ENCODE peak calls at places on chromosomes 11 and 22, in six cellular contexts. Z, K, H, L, I and X are unnamed samples.

GRCh38 chr11:127006311-127006710 is 5.7 kb upstream of the KIRREL3 start:
- DNase-seq in K (no peak), Z (no peak), L (no peak), I (no peak), H (no peak), X (no peak)

GRCh38 chr11:99098258-99098657 is 77.5 kb downstream of the CNTN5 start:
- DNase-seq in K (no peak), Z (no peak), L (no peak), I (no peak), H (no peak), X (no peak)

GRCh38 chr11:2909145-2909914 is 19.9 kb downstream of the PHLDA2 start:
- DNase-seq in L (no peak), K (no peak), I (no peak), H (peak), Z (no peak), X (no peak)

GRCh38 chr11:24496371-24496727 is 504 bp upstream of the LUZP2 start:
- DNase-seq in K (no peak), H (no peak), I (no peak), L (no peak), Z (no peak), X (no peak)

GRCh38 chr11:1336836-1337646 is 27.6 kb upstream of the TOLLIP start:
- DNase-seq in H (peak), L (no peak), K (peak), I (no peak), Z (peak), X (peak)

GRCh38 chr11:34825315-34825669 is 90.9 kb downstream of the APIP start:
- DNase-seq in Z (no peak), K (no peak), L (no peak), I (peak), H (no peak), X (no peak)

GRCh38 chr11:63520606-63521170 is 14.8 kb downstream of the LGALS12 start:
- DNase-seq in I (no peak), L (no peak), H (no peak), K (no peak), Z (no peak), X (no peak)

GRCh38 chr11:12167098-12167999 is 57.0 kb downstream of the MICAL2 start:
- DNase-seq in Z (no peak), I (peak), K (no peak), H (no peak), L (no peak), X (no peak)

GRCh38 chr11:31060880-31061279 is 308.7 kb downstream of the DCDC1 start:
- DNase-seq in I (no peak), H (no peak), K (peak), Z (no peak), L (no peak), X (no peak)

GRCh38 chr11:91804057-91804456 is 420.6 kb upstream of the FAT3 start:
- DNase-seq in Z (no peak), K (peak), H (peak), I (no peak), L (peak), X (no peak)

GRCh38 chr22:21734540-21735197 is 925 bp downstream of the YPEL1 start:
- DNase-seq in I (no peak), K (peak), L (no peak), H (no peak), Z (no peak), X (no peak)

GRCh38 chr22:46652081-46652929 is 32.1 kb downstream of the GRAMD4 start:
- DNase-seq in I (no peak), H (no peak), Z (no peak), L (no peak), K (no peak), X (no peak)

GRCh38 chr22:27810566-27810965 is 9.0 kb upstream of the MN1 start:
- DNase-seq in Z (no peak), K (peak), I (no peak), L (no peak), H (no peak), X (no peak)

GRCh38 chr11:59607703-59608454 is 7.7 kb downstream of the OSBP start:
- DNase-seq in H (no peak), Z (no peak), L (no peak), K (no peak), I (no peak), X (no peak)

GRCh38 chr11:112632866-112633505 is 328.2 kb upstream of the NCAM1 start:
- DNase-seq in I (peak), H (no peak), L (no peak), Z (no peak), K (no peak), X (no peak)

GRCh38 chr11:126202646-126203359 is 8.6 kb downstream of the RPUSD4 start:
- DNase-seq in L (no peak), Z (no peak), K (no peak), H (no peak), I (no peak), X (no peak)

GRCh38 chr11:7536102-7536501 is 22.3 kb downstream of the PPFIBP2 start:
- DNase-seq in K (peak), H (peak), L (no peak), Z (no peak), I (no peak), X (no peak)

GRCh38 chr22:30821863-30822215 is 127.2 kb downstream of the OSBP2 start:
- DNase-seq in L (no peak), H (no peak), Z (no peak), K (no peak), I (no peak), X (no peak)

GRCh38 chr11:72816404-72816990 is 2.3 kb downstream of the ATG16L2 start:
- DNase-seq in K (no peak), H (no peak), Z (no peak), L (no peak), I (no peak), X (no peak)
- TF ChIP-seq CTCF in K (no peak), H (no peak), Z (no peak), L (no peak), I (no peak), X (no peak)

GRCh38 chr11:19952101-19952605 is 208.1 kb downstream of the DBX1 start:
- DNase-seq in L (no peak), I (no peak), Z (no peak), K (no peak), H (no peak), X (no peak)

GRCh38 chr11:19955660-19956059 is 204.6 kb downstream of the DBX1 start:
- DNase-seq in Z (no peak), L (no peak), H (no peak), K (no peak), I (no peak), X (no peak)

GRCh38 chr11:19954899-19955298 is 205.4 kb downstream of the DBX1 start:
- DNase-seq in I (peak), H (no peak), Z (no peak), L (no peak), K (no peak), X (no peak)

GRCh38 chr11:19953342-19953741 is 206.9 kb downstream of the DBX1 start:
- DNase-seq in K (peak), H (peak), Z (no peak), I (peak), L (peak), X (no peak)

GRCh38 chr11:19953909-19954308 is 206.4 kb downstream of the DBX1 start:
- DNase-seq in K (peak), I (peak), H (no peak), Z (no peak), L (no peak), X (no peak)
- TF ChIP-seq CTCF in K (peak), I (peak), H (no peak), Z (peak), L (no peak), X (no peak)

GRCh38 chr11:133830931-133831907 is 14.1 kb downstream of the SPATA19 start:
- DNase-seq in I (no peak), K (peak), L (no peak), H (peak), Z (no peak), X (no peak)
- TF ChIP-seq CTCF in I (peak), K (peak), L (peak), H (peak), Z (peak), X (no peak)

GRCh38 chr11:96044747-96045146 is 120.8 kb upstream of the MTMR2 start:
- DNase-seq in I (no peak), K (no peak), L (no peak), H (no peak), Z (no peak), X (no peak)

GRCh38 chr11:96044311-96044710 is 120.4 kb upstream of the MTMR2 start:
- DNase-seq in L (no peak), H (no peak), I (no peak), K (no peak), Z (no peak), X (no peak)

GRCh38 chr11:96050435-96051182 is 126.7 kb upstream of the MTMR2 start:
- DNase-seq in Z (no peak), K (no peak), I (no peak), L (no peak), H (no peak), X (no peak)

GRCh38 chr11:96049426-96049825 is 125.5 kb upstream of the MTMR2 start:
- DNase-seq in L (no peak), I (peak), Z (no peak), H (no peak), K (no peak), X (no peak)

DNA sequence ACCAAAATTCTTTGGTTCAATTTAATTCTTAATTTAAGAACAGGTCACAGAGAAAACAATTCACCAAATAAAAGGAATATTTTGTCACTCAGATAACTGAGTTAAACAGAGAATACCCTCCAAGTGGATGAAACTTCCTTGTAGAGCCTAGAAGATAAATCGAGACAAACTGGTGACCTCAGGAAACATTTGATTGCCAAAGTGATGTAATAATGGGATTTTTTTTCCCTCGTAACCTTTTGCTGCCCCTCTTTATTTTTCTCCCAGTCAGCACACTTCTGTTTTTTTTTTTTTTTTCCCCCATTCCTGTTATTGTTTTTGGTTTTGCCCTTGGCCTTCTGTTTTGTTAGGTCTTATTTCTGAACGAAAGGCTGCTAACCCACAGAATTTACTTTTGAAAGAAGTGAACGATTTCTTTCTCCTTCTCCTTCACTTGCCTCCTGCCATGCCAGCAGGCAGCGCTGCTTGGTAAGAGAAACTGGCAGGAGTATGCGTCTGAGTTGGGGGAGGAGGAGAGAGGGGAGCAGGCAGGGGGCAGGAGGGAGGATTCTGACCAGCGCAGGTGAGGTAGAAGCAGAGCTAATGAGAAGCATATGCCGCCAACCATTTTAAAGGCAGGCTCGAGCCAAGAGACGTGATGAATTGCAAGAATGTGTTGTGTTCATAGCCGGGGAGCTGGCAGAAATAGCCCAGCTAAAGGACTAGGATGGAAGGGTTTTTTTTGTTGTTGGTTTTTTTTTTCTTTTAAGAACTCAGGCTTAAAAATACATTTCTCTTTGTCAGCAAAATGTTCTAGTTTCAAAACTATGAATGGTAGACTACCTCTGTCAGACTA is 121.9 kb upstream of the MTMR2 start:
- DNase-seq in Z (no peak), L (peak), I (peak), K (peak), H (peak), X (peak)
- TF ChIP-seq CTCF in Z (no peak), L (peak), I (no peak), K (peak), H (no peak), X (no peak)

GRCh38 chr22:20498913-20499312 is 3.3 kb upstream of the KLHL22 start:
- DNase-seq in K (no peak), I (peak), Z (no peak), H (no peak), L (no peak), X (no peak)

GRCh38 chr22:20499769-20500168 is 4.2 kb upstream of the KLHL22 start:
- DNase-seq in Z (no peak), L (no peak), K (no peak), I (no peak), H (no peak), X (no peak)

GRCh38 chr22:20497426-20497825 is 1.8 kb upstream of the KLHL22 start:
- DNase-seq in L (no peak), K (no peak), H (no peak), I (no peak), Z (peak), X (no peak)

GRCh38 chr22:20494978-20495860 is at the start of gene KLHL22:
- DNase-seq in Z (peak), K (no peak), L (no peak), H (no peak), I (no peak), X (peak)

DNA sequence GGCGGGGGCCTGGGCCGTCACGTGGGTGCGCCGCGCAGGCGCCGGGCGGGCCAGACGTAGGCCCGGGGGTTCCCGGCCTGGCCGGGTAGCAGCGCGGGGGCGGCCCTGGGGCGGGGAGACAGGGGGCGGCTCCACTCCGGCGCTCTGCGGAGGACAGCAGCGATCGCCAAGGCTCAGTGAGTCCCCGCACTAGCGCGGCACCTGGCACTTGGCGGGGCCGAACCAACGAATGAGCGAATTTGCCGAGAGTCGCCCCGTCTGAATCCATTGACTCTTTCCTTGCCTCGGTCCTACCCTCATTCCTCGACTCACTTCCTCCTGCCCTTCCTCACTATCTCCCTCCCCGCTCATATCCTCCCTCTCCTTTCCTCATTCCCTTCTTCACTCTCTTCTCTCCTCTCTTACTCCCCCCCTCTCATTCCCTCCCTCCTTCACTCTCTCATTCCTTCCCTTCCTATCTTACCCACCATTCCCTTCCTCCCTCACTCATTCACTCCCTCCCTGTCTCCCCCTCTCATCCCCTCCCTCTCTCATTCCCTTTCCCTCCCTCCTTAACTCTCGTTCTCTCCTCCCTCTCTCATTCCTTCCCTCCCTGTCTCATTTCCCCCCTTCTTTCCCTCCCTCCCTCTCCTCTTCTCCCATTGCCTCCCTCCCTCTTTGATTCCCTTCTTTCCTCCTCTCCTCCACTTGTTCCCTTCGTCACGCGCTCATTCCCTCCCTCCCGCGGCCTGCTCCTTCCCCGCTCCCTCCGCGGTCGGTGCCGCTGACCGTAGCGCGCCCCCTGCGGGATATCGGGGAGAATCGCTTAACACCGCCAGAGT is 476 bp upstream of the KLHL22 start:
- DNase-seq in H (peak), I (peak), Z (peak), L (peak), K (peak), X (peak)
- TF ChIP-seq CTCF in H (peak), I (peak), Z (peak), L (peak), K (peak), X (no peak)

GRCh38 chr11:86115542-86116385 is 46.9 kb upstream of the PICALM start:
- DNase-seq in I (peak), L (no peak), H (no peak), Z (no peak), K (no peak), X (no peak)
- TF ChIP-seq CTCF in I (no peak), L (no peak), H (no peak), Z (no peak), K (no peak), X (no peak)

GRCh38 chr11:20249313-20249873 is 89.1 kb upstream of the DBX1 start:
- DNase-seq in Z (no peak), H (no peak), L (no peak), I (no peak), K (no peak), X (no peak)

GRCh38 chr11:20247540-20248138 is 87.4 kb upstream of the DBX1 start:
- DNase-seq in I (no peak), L (no peak), K (peak), H (no peak), Z (no peak), X (no peak)

GRCh38 chr11:20248345-20248744 is 88.1 kb upstream of the DBX1 start:
- DNase-seq in L (no peak), H (no peak), I (no peak), K (no peak), Z (no peak), X (no peak)

GRCh38 chr11:20238712-20239111 is 78.4 kb upstream of the DBX1 start:
- DNase-seq in L (no peak), I (no peak), K (no peak), Z (no peak), H (no peak), X (no peak)

GRCh38 chr11:20243974-20244373 is 83.7 kb upstream of the DBX1 start:
- DNase-seq in L (no peak), I (no peak), Z (no peak), H (no peak), K (no peak), X (no peak)
- TF ChIP-seq CTCF in L (no peak), I (peak), Z (no peak), H (peak), K (peak), X (no peak)

GRCh38 chr11:131246589-131247164 is 123.7 kb upstream of the NTM start:
- DNase-seq in H (peak), K (peak), L (peak), Z (peak), I (peak), X (no peak)
- TF ChIP-seq CTCF in H (peak), K (peak), L (peak), Z (peak), I (peak), X (peak)

GRCh38 chr11:107282195-107282594 is 175.4 kb downstream of the CWF19L2 start:
- DNase-seq in I (no peak), H (no peak), Z (no peak), L (no peak), K (no peak), X (no peak)
- TF ChIP-seq CTCF in I (no peak), H (no peak), Z (no peak), L (no peak), K (peak), X (no peak)